ENCODE peak calls at places on chromosome 20, in eight cellular contexts. Z is mucosa of gallbladder; F is stimulated activated naive CD4-positive, alpha-beta T cell; W is ELR; K is activated T-cell treated with anti-CD3 and anti-CD28 coated beads for 48 hours; P is smooth muscle cell of the brain vasculature; E is HCEC 1CT; G is T-helper 1 cell. X is an unnamed sample.

GRCh38 chr20:62708591-62709536 is at the start of gene NTSR1:
- DNase-seq in Z (no peak), F (no peak), W (peak; percentile 42), K (no peak), P (no peak), E (no peak), G (no peak), X (no peak)

GRCh38 chr20:61886721-61887658 is 178.7 kb downstream of the TAF4 start:
- DNase-seq in Z (no peak), F (peak; percentile 12), W (peak; percentile 44), K (peak; percentile 25), P (no peak), E (peak; percentile 31), G (peak; percentile 7), X (peak; percentile 37)

GRCh38 chr20:528923-529594 is 14.5 kb downstream of the CSNK2A1 start:
- DNase-seq in Z (no peak), F (no peak), W (peak; percentile 87), K (no peak), P (no peak), E (peak; percentile 91), G (no peak), X (no peak)

GRCh38 chr20:9377007-9377406 is 137.4 kb upstream of the LAMP5 start:
- DNase-seq in Z (no peak), F (no peak), W (no peak), K (no peak), P (no peak), E (no peak), G (no peak), X (peak; percentile 62)

GRCh38 chr20:48102821-48103635 is 317.7 kb upstream of the SULF2 start:
- DNase-seq in Z (no peak), F (no peak), W (no peak), K (no peak), P (no peak), E (no peak), G (no peak), X (peak; percentile 91)

GRCh38 chr20:48706710-48707339 is 121.0 kb downstream of the PREX1 start:
- DNase-seq in Z (no peak), F (no peak), W (no peak), K (no peak), P (no peak), E (no peak), G (no peak), X (no peak)

GRCh38 chr20:45115829-45116228 is 855 bp upstream of the WFDC5 start:
- DNase-seq in Z (no peak), F (no peak), W (no peak), K (no peak), P (no peak), E (no peak), G (no peak), X (no peak)

GRCh38 chr20:13778827-13779226 is 5.9 kb downstream of the ESF1 start:
- DNase-seq in Z (no peak), F (no peak), W (no peak), K (no peak), P (no peak), E (no peak), G (no peak), X (no peak)

GRCh38 chr20:25672659-25673058 is 24.0 kb downstream of the ZNF337 start:
- DNase-seq in Z (no peak), F (no peak), W (no peak), K (no peak), P (no peak), E (no peak), G (no peak), X (no peak)

GRCh38 chr20:8853805-8854338 is 215.0 kb upstream of the PLCB4 start:
- DNase-seq in Z (peak; percentile 35), F (peak; percentile 17), W (peak; percentile 86), K (no peak), P (peak; percentile 66), E (peak; percentile 81), G (no peak), X (peak; percentile 93)